ENCODE peak calls at places on chromosome 14, in ten cellular contexts. D is T-helper 17 cell; O is uterus; E is DMS153; K is effector memory CD8-positive, alpha-beta T cell; W is GM04504; X is mucosa of gallbladder; A is cerebellum; L is activated T-cell treated with anti-CD3 and anti-CD28 coated beads for 4 hours; C is naive thymus-derived CD8-positive, alpha-beta T cell. S is an unnamed sample.
A peak's percentile ranks its signal among the peaks of the same experiment; 100 is the strongest.

GRCh38 chr14:22070119-22070982 is 396.7 kb upstream of the OR4E1 start:
- DNase-seq in D (peak; percentile 22), O (peak; percentile 24), E (no peak), K (peak; percentile 8), W (no peak), X (no peak), A (no peak), L (peak; percentile 19), C (peak; percentile 44), S (no peak)

GRCh38 chr14:99274346-99275221 is 2.6 kb upstream of the BCL11B start:
- DNase-seq in D (no peak), O (no peak), E (peak; percentile 74), K (no peak), W (peak; percentile 32), X (peak; percentile 86), A (peak; percentile 48), L (no peak), C (no peak), S (no peak)

GRCh38 chr14:27372771-27373170 is 774.9 kb upstream of the NOVA1 start:
- DNase-seq in D (no peak), O (no peak), E (no peak), K (no peak), W (no peak), X (no peak), A (no peak), L (no peak), C (no peak), S (no peak)

GRCh38 chr14:46769292-46769691 is 117.7 kb upstream of the RPL10L start:
- DNase-seq in D (no peak), O (no peak), E (no peak), K (no peak), W (no peak), X (no peak), A (no peak), L (no peak), C (no peak), S (no peak)

GRCh38 chr14:97159124-97159523 is 361.9 kb downstream of the VRK1 start:
- DNase-seq in D (no peak), O (no peak), E (no peak), K (no peak), W (no peak), X (no peak), A (no peak), L (no peak), C (no peak), S (no peak)

GRCh38 chr14:104863923-104864266 is 1.2 kb upstream of the CEP170B start:
- DNase-seq in D (no peak), O (no peak), E (no peak), K (no peak), W (no peak), X (no peak), A (no peak), L (no peak), C (no peak), S (no peak)

GRCh38 chr14:60734465-60735242 is at the start of gene MNAT1:
- DNase-seq in D (peak; percentile 43), O (peak; percentile 59), E (peak; percentile 71), K (peak; percentile 76), W (peak; percentile 61), X (peak; percentile 69), A (peak; percentile 67), L (peak; percentile 68), C (peak; percentile 82), S (peak; percentile 68)

GRCh38 chr14:52363969-52364368 is 49.9 kb downstream of the PTGER2 start:
- DNase-seq in D (no peak), O (peak; percentile 55), E (no peak), K (no peak), W (peak; percentile 90), X (no peak), A (no peak), L (no peak), C (no peak), S (no peak)

GRCh38 chr14:104296388-104297312 is 158.3 kb downstream of the KIF26A start:
- DNase-seq in D (no peak), O (no peak), E (no peak), K (no peak), W (no peak), X (no peak), A (no peak), L (no peak), C (no peak), S (no peak)

GRCh38 chr14:92551066-92551841 is 37.7 kb downstream of the RIN3 start:
- DNase-seq in D (no peak), O (no peak), E (no peak), K (no peak), W (no peak), X (no peak), A (no peak), L (no peak), C (no peak), S (no peak)

GRCh38 chr14:68783408-68784297 is 9.2 kb downstream of the ZFP36L1 start:
- DNase-seq in D (no peak), O (peak; percentile 18), E (no peak), K (no peak), W (no peak), X (peak; percentile 77), A (no peak), L (no peak), C (no peak), S (no peak)

GRCh38 chr14:48333221-48333910 is 658.0 kb upstream of the MDGA2 start:
- DNase-seq in D (no peak), O (no peak), E (no peak), K (no peak), W (no peak), X (no peak), A (no peak), L (no peak), C (no peak), S (no peak)

GRCh38 chr14:92542766-92543554 is 29.4 kb downstream of the RIN3 start:
- DNase-seq in D (no peak), O (no peak), E (no peak), K (no peak), W (no peak), X (no peak), A (no peak), L (no peak), C (no peak), S (no peak)

GRCh38 chr14:49975799-49976198 is 82.9 kb downstream of the ARF6 start:
- DNase-seq in D (no peak), O (no peak), E (no peak), K (no peak), W (no peak), X (peak; percentile 25), A (no peak), L (no peak), C (no peak), S (no peak)

GRCh38 chr14:52551696-52552062 is 626 bp downstream of the TXNDC16 start:
- DNase-seq in D (no peak), O (no peak), E (peak; percentile 6), K (no peak), W (no peak), X (peak; percentile 16), A (peak; percentile 50), L (no peak), C (no peak), S (no peak)

GRCh38 chr14:81172353-81172752 is 48.4 kb downstream of the GTF2A1 start:
- DNase-seq in D (no peak), O (no peak), E (no peak), K (no peak), W (no peak), X (no peak), A (no peak), L (no peak), C (no peak), S (no peak)

GRCh38 chr14:21352587-21352986 is 31.2 kb downstream of the SUPT16H start:
- DNase-seq in D (no peak), O (no peak), E (no peak), K (no peak), W (no peak), X (no peak), A (no peak), L (no peak), C (no peak), S (no peak)

GRCh38 chr14:105184461-105184860 is 3.3 kb upstream of the NUDT14 start:
- DNase-seq in D (no peak), O (no peak), E (no peak), K (no peak), W (no peak), X (no peak), A (no peak), L (no peak), C (no peak), S (no peak)

GRCh38 chr14:67971627-67972625 is 152.3 kb downstream of the RAD51B start:
- DNase-seq in D (no peak), O (no peak), E (no peak), K (no peak), W (no peak), X (no peak), A (no peak), L (no peak), C (no peak), S (no peak)

GRCh38 chr14:104422301-104423223 is 157.0 kb upstream of the C14orf180 start:
- DNase-seq in D (no peak), O (no peak), E (no peak), K (no peak), W (no peak), X (no peak), A (no peak), L (no peak), C (peak; percentile 14), S (no peak)

GRCh38 chr14:54085137-54085810 is 128.6 kb upstream of the BMP4 start:
- DNase-seq in D (no peak), O (no peak), E (no peak), K (no peak), W (no peak), X (no peak), A (no peak), L (no peak), C (no peak), S (no peak)

GRCh38 chr14:92651793-92652382 is 96.5 kb downstream of the LGMN start:
- DNase-seq in D (peak; percentile 21), O (no peak), E (no peak), K (peak; percentile 18), W (no peak), X (peak; percentile 32), A (no peak), L (no peak), C (peak; percentile 38), S (no peak)

GRCh38 chr14:20846560-20846959 is 43.9 kb upstream of the RNASE1 start:
- DNase-seq in D (no peak), O (no peak), E (no peak), K (no peak), W (no peak), X (no peak), A (no peak), L (no peak), C (no peak), S (no peak)

GRCh38 chr14:50821471-50822464 is 9.2 kb downstream of the NIN start:
- DNase-seq in D (peak; percentile 25), O (no peak), E (no peak), K (peak; percentile 60), W (no peak), X (peak; percentile 27), A (no peak), L (no peak), C (peak; percentile 61), S (no peak)

GRCh38 chr14:68145539-68145938 is 326.0 kb downstream of the RAD51B start:
- DNase-seq in D (no peak), O (no peak), E (no peak), K (no peak), W (no peak), X (no peak), A (no peak), L (no peak), C (no peak), S (no peak)

GRCh38 chr14:50542941-50543418 is 10.6 kb upstream of the MAP4K5 start:
- DNase-seq in D (no peak), O (peak; percentile 26), E (peak; percentile 95), K (peak; percentile 22), W (no peak), X (peak; percentile 36), A (peak; percentile 65), L (peak; percentile 25), C (peak; percentile 23), S (no peak)

GRCh38 chr14:102688290-102688689 is 89.0 kb upstream of the TRAF3 start:
- DNase-seq in D (no peak), O (no peak), E (no peak), K (no peak), W (no peak), X (no peak), A (no peak), L (no peak), C (no peak), S (no peak)

GRCh38 chr14:100381386-100382105 is 58.4 kb downstream of the SLC25A47 start:
- DNase-seq in D (no peak), O (no peak), E (no peak), K (no peak), W (no peak), X (no peak), A (no peak), L (no peak), C (no peak), S (no peak)

S was measured in AG04450.